ENCODE peak calls at places on chromosomes 3 and 15, in six cellular contexts. P is cardiac muscle cell, J is mesothelial cell of epicardium, C is thoracic aorta, A is AG09319, S is fibroblast of the aortic adventitia. H is an unnamed sample.

GRCh38 chr3:12977117-12977808 is 96.0 kb downstream of the IQSEC1 start:
- DNase-seq in P (no peak), J (no peak), C (no peak), A (no peak), S (no peak), H (no peak)

GRCh38 chr3:127491323-127491722 is 99.2 kb downstream of the TPRA1 start:
- DNase-seq in P (no peak), J (no peak), C (no peak), A (no peak), S (no peak), H (no peak)

GRCh38 chr3:124607163-124607562 is 123.1 kb upstream of the UMPS start:
- DNase-seq in P (no peak), J (no peak), C (no peak), A (no peak), S (peak; percentile 65), H (no peak)

GRCh38 chr3:194275721-194276120 is 75.4 kb downstream of the CPN2 start:
- DNase-seq in P (no peak), J (no peak), C (no peak), A (no peak), S (no peak), H (no peak)

GRCh38 chr3:180538493-180538892 is 63.5 kb upstream of the TTC14 start:
- DNase-seq in P (no peak), J (no peak), C (no peak), A (no peak), S (no peak), H (no peak)

GRCh38 chr3:193132247-193132646 is 108.8 kb upstream of the PLAAT1 start:
- DNase-seq in P (no peak), J (no peak), C (no peak), A (no peak), S (peak; percentile 13), H (no peak)

GRCh38 chr3:139433089-139433488 is 43.2 kb downstream of the RBP2 start:
- DNase-seq in P (no peak), J (no peak), C (no peak), A (no peak), S (no peak), H (no peak)

GRCh38 chr15:29086001-29086400 is 183.6 kb downstream of the NSMCE3 start:
- DNase-seq in P (no peak), J (no peak), C (no peak), A (no peak), S (no peak), H (no peak)

GRCh38 chr3:17290894-17291293 is 406.1 kb downstream of the PLCL2 start:
- DNase-seq in P (no peak), J (no peak), C (no peak), A (no peak), S (no peak), H (no peak)

GRCh38 chr15:37020852-37021251 is 79.5 kb downstream of the MEIS2 start:
- DNase-seq in P (no peak), J (no peak), C (no peak), A (no peak), S (no peak), H (no peak)

GRCh38 chr15:57283774-57284508 is 92.4 kb upstream of the CGNL1 start:
- DNase-seq in P (no peak), J (no peak), C (no peak), A (no peak), S (no peak), H (no peak)

GRCh38 chr3:11914041-11914440 is 67.4 kb upstream of the TAMM41 start:
- DNase-seq in P (no peak), J (peak; percentile 6), C (no peak), A (no peak), S (no peak), H (no peak)

GRCh38 chr3:135869439-135870105 is 96.0 kb upstream of the PPP2R3A start:
- DNase-seq in P (no peak), J (no peak), C (no peak), A (no peak), S (no peak), H (no peak)

GRCh38 chr3:153330891-153331290 is 168.9 kb downstream of the RAP2B start:
- DNase-seq in P (no peak), J (no peak), C (no peak), A (no peak), S (no peak), H (no peak)

GRCh38 chr3:52144034-52144795 is 10.0 kb downstream of the POC1A start:
- DNase-seq in P (peak; percentile 89), J (peak; percentile 88), C (peak; percentile 74), A (peak; percentile 55), S (peak; percentile 83), H (peak; percentile 86)

GRCh38 chr3:107978116-107979057 is 112.4 kb downstream of the CD47 start:
- DNase-seq in P (no peak), J (no peak), C (no peak), A (no peak), S (no peak), H (no peak)

GRCh38 chr3:160755776-160756304 is at the start of gene PPM1L:
- DNase-seq in P (peak; percentile 79), J (peak; percentile 67), C (peak; percentile 4), A (no peak), S (peak; percentile 21), H (peak; percentile 71)

GRCh38 chr3:69058180-69058946 is 6.2 kb upstream of the TMF1 start:
- DNase-seq in P (no peak), J (no peak), C (no peak), A (no peak), S (no peak), H (no peak)

GRCh38 chr3:46386206-46386605 is 15.5 kb downstream of the CCR5 start:
- DNase-seq in P (no peak), J (no peak), C (no peak), A (no peak), S (no peak), H (peak; percentile 30)

GRCh38 chr15:79433610-79434009 is 1.5 kb downstream of the MINAR1 start:
- DNase-seq in P (no peak), J (no peak), C (no peak), A (no peak), S (no peak), H (peak; percentile 12)

GRCh38 chr3:110684436-110684835 is 387.2 kb upstream of the NECTIN3 start:
- DNase-seq in P (no peak), J (no peak), C (no peak), A (no peak), S (no peak), H (no peak)

GRCh38 chr15:67064607-67065530 is 533 bp upstream of the SMAD3 start:
- DNase-seq in P (peak; percentile 83), J (peak; percentile 78), C (no peak), A (no peak), S (no peak), H (peak; percentile 67)

GRCh38 chr15:24764375-24765171 is 89.0 kb downstream of the NPAP1 start:
- DNase-seq in P (no peak), J (no peak), C (no peak), A (no peak), S (no peak), H (no peak)

GRCh38 chr3:115792206-115792955 is 169.1 kb downstream of the GAP43 start:
- DNase-seq in P (no peak), J (no peak), C (no peak), A (no peak), S (peak; percentile 28), H (peak; percentile 40)

GRCh38 chr15:77024273-77025065 is 29.5 kb downstream of the PSTPIP1 start:
- DNase-seq in P (peak; percentile 77), J (peak; percentile 91), C (no peak), A (peak; percentile 12), S (peak; percentile 53), H (peak; percentile 87)

GRCh38 chr3:184541886-184542562 is 19.6 kb upstream of the EPHB3 start:
- DNase-seq in P (no peak), J (peak; percentile 31), C (no peak), A (no peak), S (no peak), H (no peak)
- TF ChIP-seq CTCF in P (no peak), J (no peak), C (no peak), A (no peak), S (no peak), H (no peak)

GRCh38 chr15:70093481-70094309 is 4.0 kb downstream of the TLE3 start:
- DNase-seq in P (no peak), J (no peak), C (no peak), A (no peak), S (peak; percentile 76), H (peak; percentile 75)

GRCh38 chr15:70094690-70095311 is 2.9 kb downstream of the TLE3 start:
- DNase-seq in P (peak; percentile 23), J (no peak), C (no peak), A (no peak), S (no peak), H (no peak)

GRCh38 chr15:70096215-70096974 is 1.3 kb downstream of the TLE3 start:
- DNase-seq in P (peak; percentile 37), J (peak; percentile 67), C (no peak), A (no peak), S (no peak), H (peak; percentile 64)

GRCh38 chr15:70096975-70097336 is 761 bp downstream of the TLE3 start:
- DNase-seq in P (peak; percentile 59), J (no peak), C (no peak), A (no peak), S (no peak), H (no peak)

GRCh38 chr15:70095387-70096214 is 2.1 kb downstream of the TLE3 start:
- DNase-seq in P (peak; percentile 36), J (peak; percentile 60), C (no peak), A (no peak), S (no peak), H (no peak)
- TF ChIP-seq CTCF in P (no peak), J (no peak), C (peak; percentile 16), A (no peak), S (no peak), H (no peak)

GRCh38 chr3:430186-430585 is 233.6 kb downstream of the CHL1 start:
- DNase-seq in P (no peak), J (no peak), C (no peak), A (no peak), S (no peak), H (peak; percentile 4)

GRCh38 chr3:440826-441225 is 244.3 kb downstream of the CHL1 start:
- DNase-seq in P (no peak), J (no peak), C (no peak), A (no peak), S (no peak), H (no peak)

GRCh38 chr3:435969-436492 is 239.5 kb downstream of the CHL1 start:
- DNase-seq in P (no peak), J (no peak), C (no peak), A (no peak), S (no peak), H (no peak)

GRCh38 chr3:435161-435560 is 238.6 kb downstream of the CHL1 start:
- DNase-seq in P (no peak), J (no peak), C (no peak), A (no peak), S (no peak), H (no peak)
- TF ChIP-seq CTCF in P (no peak), J (no peak), C (no peak), A (no peak), S (no peak), H (no peak)

GRCh38 chr3:5811051-5811450 is 623.5 kb downstream of the EDEM1 start:
- DNase-seq in P (no peak), J (no peak), C (no peak), A (no peak), S (no peak), H (no peak)

GRCh38 chr3:5800965-5801364 is 613.5 kb downstream of the EDEM1 start:
- DNase-seq in P (no peak), J (no peak), C (no peak), A (no peak), S (no peak), H (no peak)

GRCh38 chr3:5809811-5810210 is 622.3 kb downstream of the EDEM1 start:
- DNase-seq in P (no peak), J (no peak), C (no peak), A (no peak), S (no peak), H (no peak)

GRCh38 chr3:5806192-5806591 is 618.7 kb downstream of the EDEM1 start:
- DNase-seq in P (peak; percentile 25), J (no peak), C (no peak), A (no peak), S (no peak), H (no peak)
- TF ChIP-seq CTCF in P (no peak), J (no peak), C (no peak), A (no peak), S (no peak), H (peak; percentile 17)

H was measured in Calu3.